ENCODE peak calls at places on chromosome 1, in eight cellular contexts. J is COLO829; Y is HS-5; O is stimulated activated CD8-positive, alpha-beta memory T cell treated with anti-CD3 and anti-CD28 coated beads, Interleukin-15, amount 100 ng/mL, for 48 hours; S is cardiac fibroblast; M is HFFc6; C is T-cell; K is breast epithelium. F is an unnamed sample.

GRCh38 chr1:27970401-27970800 is 10.6 kb downstream of the XKR8 start:
- DNase-seq in J (no peak), S (peak), C (no peak), K (no peak), M (peak), O (no peak), Y (peak), F (no peak)

GRCh38 chr1:20266642-20267041 is 24.0 kb upstream of the VWA5B1 start:
- DNase-seq in J (no peak), O (no peak), M (no peak), C (no peak), K (no peak), Y (no peak), S (no peak), F (no peak)

GRCh38 chr1:58660105-58660504 is 39.8 kb downstream of the MYSM1 start:
- DNase-seq in K (no peak), C (no peak), Y (no peak), M (no peak), S (no peak), O (no peak), J (no peak), F (no peak)

GRCh38 chr1:16175610-16176553 is 20.0 kb upstream of the EPHA2 start:
- DNase-seq in Y (peak), S (peak), O (no peak), M (peak), J (no peak), K (no peak), C (no peak), F (peak)

GRCh38 chr1:186536272-186536905 is 75.5 kb upstream of the PDC start:
- DNase-seq in Y (peak), J (no peak), S (peak), K (no peak), C (no peak), O (no peak), M (peak), F (no peak)

GRCh38 chr1:59005491-59006308 is 221.9 kb upstream of the JUN start:
- DNase-seq in S (no peak), Y (no peak), O (no peak), M (no peak), J (no peak), C (no peak), K (no peak), F (no peak)

GRCh38 chr1:234875953-234876814 is 252.5 kb downstream of the TOMM20 start:
- DNase-seq in S (peak), M (no peak), Y (no peak), K (no peak), C (no peak), O (peak), J (no peak), F (no peak)

GRCh38 chr1:43934279-43934985 is 831 bp downstream of the ARTN start:
- DNase-seq in O (no peak), C (peak), K (no peak), M (peak), J (peak), Y (no peak), S (peak), F (no peak)

GRCh38 chr1:5562769-5563168 is 429.5 kb downstream of the NPHP4 start:
- DNase-seq in C (no peak), O (no peak), K (no peak), S (no peak), Y (no peak), J (no peak), M (no peak), F (no peak)

GRCh38 chr1:204250428-204251030 is 36.7 kb upstream of the GOLT1A start:
- DNase-seq in S (no peak), Y (no peak), J (no peak), M (no peak), O (no peak), K (no peak), C (no peak), F (no peak)

F was measured in cerebellar nuclear complex.